ENCODE peak calls at places on chromosomes 1 and 21, in seven cellular contexts. One of them, this sample, is unnamed.

GRCh38 chr1:21828075-21828474 is 16.0 kb downstream of the LDLRAD2 start:
- DNase-seq in esophagus squamous epithelium: no peak
- DNase-seq in fibroblast of pulmonary artery: no peak
- DNase-seq in HCT116: no peak
- DNase-seq in breast epithelium: no peak
- DNase-seq in endothelial cell of umbilical vein: no peak
- DNase-seq in astrocyte of the spinal cord: no peak
- DNase-seq in this sample: no peak

GRCh38 chr1:61089338-61089737 is 7.0 kb downstream of the NFIA start:
- DNase-seq in esophagus squamous epithelium: no peak
- DNase-seq in astrocyte of the spinal cord: no peak
- DNase-seq in breast epithelium: no peak
- DNase-seq in endothelial cell of umbilical vein: no peak
- DNase-seq in fibroblast of pulmonary artery: no peak
- DNase-seq in HCT116: no peak
- DNase-seq in this sample: no peak

GRCh38 chr21:34844033-34844923 is 175.5 kb downstream of the CLIC6 start:
- DNase-seq in astrocyte of the spinal cord: peak; percentile 49
- DNase-seq in fibroblast of pulmonary artery: peak; percentile 41
- DNase-seq in HCT116: no peak
- DNase-seq in breast epithelium: no peak
- DNase-seq in esophagus squamous epithelium: no peak
- DNase-seq in endothelial cell of umbilical vein: no peak
- DNase-seq in this sample: no peak

GRCh38 chr1:182446033-182446669 is 3.8 kb upstream of the RGSL1 start:
- DNase-seq in fibroblast of pulmonary artery: peak; percentile 69
- DNase-seq in HCT116: peak; percentile 47
- DNase-seq in endothelial cell of umbilical vein: peak; percentile 38
- DNase-seq in astrocyte of the spinal cord: peak; percentile 39
- DNase-seq in esophagus squamous epithelium: no peak
- DNase-seq in breast epithelium: no peak
- DNase-seq in this sample: peak; percentile 16

GRCh38 chr1:16019580-16020277 is 1.9 kb upstream of the HSPB7 start:
- DNase-seq in fibroblast of pulmonary artery: no peak
- DNase-seq in breast epithelium: no peak
- DNase-seq in esophagus squamous epithelium: no peak
- DNase-seq in HCT116: no peak
- DNase-seq in endothelial cell of umbilical vein: no peak
- DNase-seq in astrocyte of the spinal cord: peak; percentile 12
- DNase-seq in this sample: no peak

GRCh38 chr1:234617135-234617985 is 7.4 kb upstream of the IRF2BP2 start:
- DNase-seq in esophagus squamous epithelium: no peak
- DNase-seq in fibroblast of pulmonary artery: peak; percentile 52
- DNase-seq in HCT116: no peak
- DNase-seq in endothelial cell of umbilical vein: no peak
- DNase-seq in astrocyte of the spinal cord: peak; percentile 42
- DNase-seq in breast epithelium: no peak
- DNase-seq in this sample: no peak

GRCh38 chr1:10459185-10459584 is 9.4 kb downstream of the CORT start:
- DNase-seq in breast epithelium: no peak
- DNase-seq in fibroblast of pulmonary artery: peak; percentile 79
- DNase-seq in HCT116: peak; percentile 8
- DNase-seq in endothelial cell of umbilical vein: peak; percentile 56
- DNase-seq in esophagus squamous epithelium: no peak
- DNase-seq in astrocyte of the spinal cord: peak; percentile 80
- DNase-seq in this sample: no peak

GRCh38 chr1:73604739-73605138 is 593.2 kb downstream of the LRRIQ3 start:
- DNase-seq in endothelial cell of umbilical vein: peak; percentile 77
- DNase-seq in breast epithelium: no peak
- DNase-seq in esophagus squamous epithelium: no peak
- DNase-seq in astrocyte of the spinal cord: peak; percentile 49
- DNase-seq in HCT116: no peak
- DNase-seq in fibroblast of pulmonary artery: peak; percentile 1
- DNase-seq in this sample: no peak

GRCh38 chr21:37193006-37193405 is 74.1 kb downstream of the VPS26C start:
- DNase-seq in endothelial cell of umbilical vein: no peak
- DNase-seq in esophagus squamous epithelium: no peak
- DNase-seq in astrocyte of the spinal cord: no peak
- DNase-seq in fibroblast of pulmonary artery: no peak
- DNase-seq in breast epithelium: no peak
- DNase-seq in HCT116: no peak
- DNase-seq in this sample: no peak

GRCh38 chr1:203626910-203627246 is 246 bp downstream of the ATP2B4 start:
- DNase-seq in endothelial cell of umbilical vein: no peak
- DNase-seq in breast epithelium: no peak
- DNase-seq in esophagus squamous epithelium: no peak
- DNase-seq in fibroblast of pulmonary artery: no peak
- DNase-seq in HCT116: no peak
- DNase-seq in astrocyte of the spinal cord: no peak
- DNase-seq in this sample: no peak

GRCh38 chr1:94117250-94117851 is 3.6 kb downstream of the ABCA4 start:
- DNase-seq in endothelial cell of umbilical vein: no peak
- DNase-seq in esophagus squamous epithelium: no peak
- DNase-seq in breast epithelium: no peak
- DNase-seq in HCT116: no peak
- DNase-seq in fibroblast of pulmonary artery: no peak
- DNase-seq in astrocyte of the spinal cord: no peak
- DNase-seq in this sample: no peak

GRCh38 chr1:217534566-217534965 is 96.3 kb downstream of the GPATCH2 start:
- DNase-seq in astrocyte of the spinal cord: no peak
- DNase-seq in endothelial cell of umbilical vein: no peak
- DNase-seq in HCT116: no peak
- DNase-seq in esophagus squamous epithelium: no peak
- DNase-seq in breast epithelium: no peak
- DNase-seq in fibroblast of pulmonary artery: peak; percentile 53
- DNase-seq in this sample: no peak

GRCh38 chr1:154793674-154794073 is 76.4 kb downstream of the KCNN3 start:
- DNase-seq in esophagus squamous epithelium: no peak
- DNase-seq in endothelial cell of umbilical vein: no peak
- DNase-seq in fibroblast of pulmonary artery: no peak
- DNase-seq in breast epithelium: no peak
- DNase-seq in astrocyte of the spinal cord: no peak
- DNase-seq in HCT116: no peak
- DNase-seq in this sample: no peak

GRCh38 chr1:157955269-157955668 is 38.2 kb upstream of the KIRREL1 start:
- DNase-seq in HCT116: no peak
- DNase-seq in fibroblast of pulmonary artery: no peak
- DNase-seq in endothelial cell of umbilical vein: no peak
- DNase-seq in esophagus squamous epithelium: no peak
- DNase-seq in astrocyte of the spinal cord: no peak
- DNase-seq in breast epithelium: no peak
- DNase-seq in this sample: no peak

GRCh38 chr1:59554011-59554673 is 257.2 kb downstream of the FGGY start:
- DNase-seq in breast epithelium: no peak
- DNase-seq in esophagus squamous epithelium: no peak
- DNase-seq in endothelial cell of umbilical vein: no peak
- DNase-seq in fibroblast of pulmonary artery: no peak
- DNase-seq in HCT116: no peak
- DNase-seq in astrocyte of the spinal cord: no peak
- DNase-seq in this sample: no peak

GRCh38 chr1:160547371-160547901 is 24.4 kb upstream of the SLAMF6 start:
- DNase-seq in astrocyte of the spinal cord: no peak
- DNase-seq in fibroblast of pulmonary artery: no peak
- DNase-seq in esophagus squamous epithelium: no peak
- DNase-seq in endothelial cell of umbilical vein: no peak
- DNase-seq in HCT116: no peak
- DNase-seq in breast epithelium: no peak
- DNase-seq in this sample: no peak

GRCh38 chr1:201260236-201260591 is 23.1 kb upstream of the PKP1 start:
- DNase-seq in esophagus squamous epithelium: no peak
- DNase-seq in breast epithelium: no peak
- DNase-seq in fibroblast of pulmonary artery: no peak
- DNase-seq in HCT116: no peak
- DNase-seq in astrocyte of the spinal cord: no peak
- DNase-seq in endothelial cell of umbilical vein: no peak
- DNase-seq in this sample: no peak

GRCh38 chr1:214518387-214518786 is 33.0 kb downstream of the PTPN14 start:
- DNase-seq in HCT116: no peak
- DNase-seq in astrocyte of the spinal cord: peak; percentile 49
- DNase-seq in esophagus squamous epithelium: no peak
- DNase-seq in breast epithelium: no peak
- DNase-seq in fibroblast of pulmonary artery: peak; percentile 24
- DNase-seq in endothelial cell of umbilical vein: no peak
- DNase-seq in this sample: no peak

GRCh38 chr1:42966688-42967609 is 8.3 kb upstream of the SLC2A1 start:
- DNase-seq in endothelial cell of umbilical vein: peak; percentile 45
- DNase-seq in fibroblast of pulmonary artery: peak; percentile 71
- DNase-seq in esophagus squamous epithelium: no peak
- DNase-seq in HCT116: peak; percentile 90
- DNase-seq in astrocyte of the spinal cord: peak; percentile 96
- DNase-seq in breast epithelium: peak; percentile 73
- DNase-seq in this sample: no peak

GRCh38 chr1:42965339-42965738 is 6.7 kb upstream of the SLC2A1 start:
- DNase-seq in endothelial cell of umbilical vein: no peak
- DNase-seq in HCT116: no peak
- DNase-seq in fibroblast of pulmonary artery: no peak
- DNase-seq in esophagus squamous epithelium: no peak
- DNase-seq in astrocyte of the spinal cord: no peak
- DNase-seq in breast epithelium: no peak
- DNase-seq in this sample: no peak

GRCh38 chr1:42971848-42972291 is 13.2 kb upstream of the SLC2A1 start:
- DNase-seq in esophagus squamous epithelium: no peak
- DNase-seq in astrocyte of the spinal cord: peak; percentile 70
- DNase-seq in fibroblast of pulmonary artery: peak; percentile 72
- DNase-seq in HCT116: no peak
- DNase-seq in breast epithelium: no peak
- DNase-seq in endothelial cell of umbilical vein: peak; percentile 29
- DNase-seq in this sample: no peak

GRCh38 chr1:42970143-42970542 is 11.5 kb upstream of the SLC2A1 start:
- DNase-seq in astrocyte of the spinal cord: no peak
- DNase-seq in HCT116: no peak
- DNase-seq in esophagus squamous epithelium: no peak
- DNase-seq in breast epithelium: no peak
- DNase-seq in endothelial cell of umbilical vein: no peak
- DNase-seq in fibroblast of pulmonary artery: no peak
- DNase-seq in this sample: no peak

GRCh38 chr1:42968654-42969053 is 10.0 kb upstream of the SLC2A1 start:
- DNase-seq in fibroblast of pulmonary artery: no peak
- DNase-seq in breast epithelium: no peak
- DNase-seq in HCT116: no peak
- DNase-seq in esophagus squamous epithelium: no peak
- DNase-seq in astrocyte of the spinal cord: no peak
- DNase-seq in endothelial cell of umbilical vein: no peak
- DNase-seq in this sample: no peak
- H3K4me3 ChIP-seq in fibroblast of pulmonary artery: no peak overlapping the region
- H3K4me3 ChIP-seq in breast epithelium: no peak overlapping the region
- H3K4me3 ChIP-seq in HCT116: no peak overlapping the region
- H3K4me3 ChIP-seq in esophagus squamous epithelium: no peak overlapping the region
- H3K4me3 ChIP-seq in astrocyte of the spinal cord: no peak overlapping the region
- H3K4me3 ChIP-seq in endothelial cell of umbilical vein: no peak overlapping the region
- H3K4me3 ChIP-seq in this sample: no peak overlapping the region

GRCh38 chr1:68373173-68373572 is 76.6 kb downstream of the RPE65 start:
- DNase-seq in HCT116: no peak
- DNase-seq in esophagus squamous epithelium: no peak
- DNase-seq in fibroblast of pulmonary artery: no peak
- DNase-seq in astrocyte of the spinal cord: no peak
- DNase-seq in breast epithelium: no peak
- DNase-seq in endothelial cell of umbilical vein: no peak
- DNase-seq in this sample: no peak
- TF ChIP-seq CTCF in HCT116: no peak
- TF ChIP-seq CTCF in esophagus squamous epithelium: no peak
- TF ChIP-seq CTCF in fibroblast of pulmonary artery: no peak
- TF ChIP-seq CTCF in astrocyte of the spinal cord: no peak
- TF ChIP-seq CTCF in breast epithelium: no peak
- TF ChIP-seq CTCF in endothelial cell of umbilical vein: no peak
- TF ChIP-seq CTCF in this sample: no peak

DNA sequence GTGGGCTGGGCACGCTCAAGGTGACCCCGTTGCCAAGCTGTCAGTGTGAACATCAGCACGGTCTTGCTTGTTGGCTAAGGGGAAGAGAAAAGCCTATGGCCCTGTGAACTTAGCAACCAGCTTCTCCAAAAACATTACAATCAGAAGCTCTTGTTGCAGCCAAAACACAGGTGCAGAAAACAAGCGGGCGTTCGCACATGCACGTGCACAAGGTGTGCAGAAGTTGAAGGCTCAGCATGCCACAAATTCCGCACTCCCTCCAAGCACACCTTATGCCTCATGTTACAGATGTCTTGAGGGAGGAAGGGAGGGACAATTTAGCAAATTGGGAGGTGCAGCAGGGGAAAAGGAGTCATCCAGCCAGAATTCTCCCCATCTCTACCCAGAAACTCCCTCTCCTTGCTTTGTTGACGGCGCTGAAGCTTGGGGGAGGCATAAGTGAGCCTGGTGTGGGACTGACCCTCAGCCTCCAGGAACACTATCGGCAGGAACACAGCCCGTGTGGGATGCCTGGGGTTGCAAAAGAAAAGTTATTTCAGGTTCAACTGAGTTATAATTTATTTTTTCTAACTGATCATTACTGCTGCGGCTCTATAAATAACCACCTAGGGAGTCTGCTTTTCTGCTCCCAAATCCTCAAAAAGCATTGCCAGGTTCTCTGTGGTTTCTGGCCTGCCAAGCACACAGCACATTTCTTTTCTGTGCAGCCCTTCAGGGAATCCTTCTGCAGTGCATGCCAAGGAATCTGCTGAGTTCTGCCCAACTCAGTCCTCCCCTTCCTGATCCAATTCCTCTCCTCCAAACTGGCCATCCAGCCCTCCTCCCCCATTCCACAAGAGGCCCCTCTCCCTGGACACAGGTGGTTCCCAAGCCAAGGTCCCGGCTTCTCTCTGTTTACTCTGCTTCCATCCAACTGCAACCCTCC is 62.1 kb downstream of the HIVEP3 start:
- DNase-seq in fibroblast of pulmonary artery: no peak
- DNase-seq in HCT116: no peak
- DNase-seq in esophagus squamous epithelium: no peak
- DNase-seq in astrocyte of the spinal cord: peak; percentile 69
- DNase-seq in endothelial cell of umbilical vein: no peak
- DNase-seq in breast epithelium: no peak
- DNase-seq in this sample: no peak
- H3K4me3 ChIP-seq in fibroblast of pulmonary artery: no peak overlapping the region
- H3K4me3 ChIP-seq in HCT116: no peak overlapping the region
- H3K4me3 ChIP-seq in esophagus squamous epithelium: no peak overlapping the region
- H3K4me3 ChIP-seq in astrocyte of the spinal cord: no peak overlapping the region
- H3K4me3 ChIP-seq in endothelial cell of umbilical vein: no peak overlapping the region
- H3K4me3 ChIP-seq in breast epithelium: no peak overlapping the region
- H3K4me3 ChIP-seq in this sample: no peak overlapping the region

GRCh38 chr21:44441041-44441400 is 14.3 kb upstream of the LRRC3 start:
- DNase-seq in fibroblast of pulmonary artery: no peak
- DNase-seq in esophagus squamous epithelium: no peak
- DNase-seq in breast epithelium: no peak
- DNase-seq in astrocyte of the spinal cord: no peak
- DNase-seq in HCT116: no peak
- DNase-seq in endothelial cell of umbilical vein: no peak
- DNase-seq in this sample: no peak

GRCh38 chr21:44437696-44438431 is 17.4 kb upstream of the LRRC3 start:
- DNase-seq in astrocyte of the spinal cord: no peak
- DNase-seq in esophagus squamous epithelium: no peak
- DNase-seq in endothelial cell of umbilical vein: no peak
- DNase-seq in fibroblast of pulmonary artery: no peak
- DNase-seq in HCT116: no peak
- DNase-seq in breast epithelium: no peak
- DNase-seq in this sample: no peak

GRCh38 chr21:44438531-44439210 is 16.6 kb upstream of the LRRC3 start:
- DNase-seq in fibroblast of pulmonary artery: no peak
- DNase-seq in breast epithelium: no peak
- DNase-seq in endothelial cell of umbilical vein: no peak
- DNase-seq in HCT116: no peak
- DNase-seq in esophagus squamous epithelium: no peak
- DNase-seq in astrocyte of the spinal cord: no peak
- DNase-seq in this sample: no peak

GRCh38 chr21:44440241-44441040 is 14.9 kb upstream of the LRRC3 start:
- DNase-seq in HCT116: no peak
- DNase-seq in breast epithelium: no peak
- DNase-seq in fibroblast of pulmonary artery: no peak
- DNase-seq in endothelial cell of umbilical vein: no peak
- DNase-seq in esophagus squamous epithelium: no peak
- DNase-seq in astrocyte of the spinal cord: no peak
- DNase-seq in this sample: no peak

GRCh38 chr21:44439211-44439600 is 16.1 kb upstream of the LRRC3 start:
- DNase-seq in fibroblast of pulmonary artery: no peak
- DNase-seq in HCT116: no peak
- DNase-seq in breast epithelium: no peak
- DNase-seq in endothelial cell of umbilical vein: no peak
- DNase-seq in esophagus squamous epithelium: no peak
- DNase-seq in astrocyte of the spinal cord: no peak
- DNase-seq in this sample: no peak
- TF ChIP-seq CTCF in fibroblast of pulmonary artery: no peak
- TF ChIP-seq CTCF in HCT116: no peak
- TF ChIP-seq CTCF in breast epithelium: no peak
- TF ChIP-seq CTCF in endothelial cell of umbilical vein: no peak
- TF ChIP-seq CTCF in esophagus squamous epithelium: no peak
- TF ChIP-seq CTCF in astrocyte of the spinal cord: no peak
- TF ChIP-seq CTCF in this sample: no peak

This sample was measured in GM12864.